ENCODE peak calls at places on chromosome 17, in four cellular contexts. One of them, this sample, is unnamed.
A peak's percentile ranks its signal among the peaks of the same experiment; 100 is the strongest.

GRCh38 chr17:19288453-19288852 is 51.3 kb downstream of the EPN2 start:
- DNase-seq in stomach: no peak
- DNase-seq in astrocyte of the spinal cord: no peak
- DNase-seq in heart left ventricle: no peak
- DNase-seq in this sample: no peak

GRCh38 chr17:2416010-2416734 is 15.3 kb upstream of the MNT start:
- DNase-seq in heart left ventricle: peak; percentile 92
- DNase-seq in astrocyte of the spinal cord: peak; percentile 91
- DNase-seq in stomach: peak; percentile 95
- DNase-seq in this sample: peak; percentile 98

GRCh38 chr17:43401293-43401692 is 2.5 kb downstream of the ARL4D start:
- DNase-seq in stomach: peak; percentile 51
- DNase-seq in heart left ventricle: no peak
- DNase-seq in astrocyte of the spinal cord: peak; percentile 66
- DNase-seq in this sample: peak; percentile 88

GRCh38 chr17:32555611-32556310 is 69.0 kb downstream of the CDK5R1 start:
- DNase-seq in heart left ventricle: no peak
- DNase-seq in stomach: no peak
- DNase-seq in astrocyte of the spinal cord: no peak
- DNase-seq in this sample: no peak

GRCh38 chr17:58219789-58220183 is 731 bp upstream of the MKS1 start:
- DNase-seq in stomach: no peak
- DNase-seq in heart left ventricle: no peak
- DNase-seq in astrocyte of the spinal cord: no peak
- DNase-seq in this sample: no peak

GRCh38 chr17:74870512-74870911 is 2.3 kb downstream of the FDXR start:
- DNase-seq in astrocyte of the spinal cord: no peak
- DNase-seq in heart left ventricle: no peak
- DNase-seq in stomach: no peak
- DNase-seq in this sample: no peak

GRCh38 chr17:74334393-74335039 is 8.5 kb downstream of the KIF19 start:
- DNase-seq in heart left ventricle: no peak
- DNase-seq in astrocyte of the spinal cord: peak; percentile 3
- DNase-seq in stomach: no peak
- DNase-seq in this sample: no peak

GRCh38 chr17:55817273-55817709 is 66.4 kb downstream of the PCTP start:
- DNase-seq in astrocyte of the spinal cord: no peak
- DNase-seq in heart left ventricle: no peak
- DNase-seq in stomach: no peak
- DNase-seq in this sample: no peak

GRCh38 chr17:10217916-10218315 is 19.5 kb upstream of the GAS7 start:
- DNase-seq in heart left ventricle: no peak
- DNase-seq in astrocyte of the spinal cord: no peak
- DNase-seq in stomach: no peak
- DNase-seq in this sample: no peak

GRCh38 chr17:40028595-40028994 is 13.4 kb downstream of the CSF3 start:
- DNase-seq in heart left ventricle: peak; percentile 19
- DNase-seq in stomach: no peak
- DNase-seq in astrocyte of the spinal cord: no peak
- DNase-seq in this sample: no peak

GRCh38 chr17:80281516-80281915 is 20.9 kb downstream of the RNF213 start:
- DNase-seq in astrocyte of the spinal cord: no peak
- DNase-seq in stomach: no peak
- DNase-seq in heart left ventricle: peak; percentile 23
- DNase-seq in this sample: no peak

GRCh38 chr17:80286638-80286960 is 25.9 kb downstream of the RNF213 start:
- DNase-seq in stomach: no peak
- DNase-seq in astrocyte of the spinal cord: no peak
- DNase-seq in heart left ventricle: no peak
- DNase-seq in this sample: no peak

GRCh38 chr17:80284631-80285030 is 24.0 kb downstream of the RNF213 start:
- DNase-seq in stomach: no peak
- DNase-seq in heart left ventricle: peak; percentile 26
- DNase-seq in astrocyte of the spinal cord: no peak
- DNase-seq in this sample: no peak

GRCh38 chr17:80285237-80285920 is 24.7 kb downstream of the RNF213 start:
- DNase-seq in stomach: no peak
- DNase-seq in heart left ventricle: no peak
- DNase-seq in astrocyte of the spinal cord: no peak
- DNase-seq in this sample: no peak

GRCh38 chr17:80283116-80283852 is 22.6 kb downstream of the RNF213 start:
- DNase-seq in stomach: no peak
- DNase-seq in astrocyte of the spinal cord: no peak
- DNase-seq in heart left ventricle: peak; percentile 39
- DNase-seq in this sample: no peak
- TF ChIP-seq CTCF in stomach: no peak
- TF ChIP-seq CTCF in astrocyte of the spinal cord: no peak
- TF ChIP-seq CTCF in heart left ventricle: no peak
- TF ChIP-seq CTCF in this sample: no peak

DNA sequence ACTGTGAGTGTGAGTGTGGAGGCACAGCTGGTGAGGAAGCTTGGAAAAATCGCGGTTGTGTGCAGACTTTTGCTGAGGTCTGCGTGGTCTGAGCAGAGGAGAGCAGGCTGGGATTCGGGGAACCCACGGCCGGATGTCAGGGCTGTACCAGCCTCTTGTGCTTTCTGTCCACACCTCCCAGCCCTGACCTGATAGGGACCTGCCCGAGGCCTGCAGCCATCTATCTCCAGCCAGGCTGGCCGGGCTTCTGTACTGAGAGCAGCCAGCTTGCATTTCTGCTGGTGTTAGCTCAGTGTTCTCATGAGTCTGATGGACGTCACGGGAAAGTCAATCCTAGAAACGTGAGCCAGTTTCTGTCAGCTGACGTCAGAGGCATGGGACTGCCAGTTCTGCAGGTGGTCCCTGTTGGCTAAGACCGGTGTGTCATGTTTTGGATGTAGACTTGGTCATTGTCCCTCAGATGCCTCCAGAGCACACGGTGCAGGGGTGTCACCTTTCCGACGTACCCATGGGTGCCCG is 72.8 kb upstream of the ZNF750 start:
- DNase-seq in stomach: no peak
- DNase-seq in heart left ventricle: no peak
- DNase-seq in astrocyte of the spinal cord: no peak
- DNase-seq in this sample: no peak
- TF ChIP-seq CTCF in stomach: no peak
- TF ChIP-seq CTCF in heart left ventricle: no peak
- TF ChIP-seq CTCF in astrocyte of the spinal cord: no peak
- TF ChIP-seq CTCF in this sample: no peak

GRCh38 chr17:45427181-45427835 is 5.4 kb downstream of the ARHGAP27 start:
- DNase-seq in stomach: no peak
- DNase-seq in astrocyte of the spinal cord: no peak
- DNase-seq in heart left ventricle: no peak
- DNase-seq in this sample: no peak

GRCh38 chr17:45425125-45425983 is 7.3 kb downstream of the ARHGAP27 start:
- DNase-seq in astrocyte of the spinal cord: peak; percentile 68
- DNase-seq in heart left ventricle: peak; percentile 79
- DNase-seq in stomach: peak; percentile 92
- DNase-seq in this sample: no peak

GRCh38 chr17:45424769-45425124 is 7.9 kb downstream of the ARHGAP27 start:
- DNase-seq in astrocyte of the spinal cord: no peak
- DNase-seq in heart left ventricle: no peak
- DNase-seq in stomach: no peak
- DNase-seq in this sample: no peak

GRCh38 chr17:45426561-45426960 is 6.1 kb downstream of the ARHGAP27 start:
- DNase-seq in stomach: no peak
- DNase-seq in heart left ventricle: no peak
- DNase-seq in astrocyte of the spinal cord: no peak
- DNase-seq in this sample: no peak

GRCh38 chr17:45425984-45426413 is 6.7 kb downstream of the ARHGAP27 start:
- DNase-seq in astrocyte of the spinal cord: no peak
- DNase-seq in stomach: no peak
- DNase-seq in heart left ventricle: no peak
- DNase-seq in this sample: no peak
- TF ChIP-seq CTCF in astrocyte of the spinal cord: no peak
- TF ChIP-seq CTCF in stomach: no peak
- TF ChIP-seq CTCF in heart left ventricle: no peak
- TF ChIP-seq CTCF in this sample: no peak

DNA sequence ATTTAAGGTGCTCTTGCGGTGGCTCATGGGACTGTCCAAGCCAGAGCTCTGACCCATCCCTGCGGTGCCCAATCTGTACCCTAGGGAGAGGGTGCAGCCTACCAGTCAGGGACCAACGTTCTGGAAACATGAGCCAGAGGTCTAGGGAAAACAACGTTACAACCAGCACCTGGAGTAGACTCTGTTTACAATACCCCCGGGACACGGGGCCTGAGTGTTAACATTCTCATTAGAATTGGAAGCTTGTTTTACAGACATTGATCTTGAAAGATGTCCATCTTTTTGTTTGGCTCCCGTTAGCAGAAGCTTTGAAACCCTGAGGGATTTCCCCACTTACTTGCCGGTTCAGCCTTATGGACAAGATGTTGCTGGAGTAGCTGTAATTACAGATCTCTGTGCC is 6.9 kb downstream of the WIPI1 start:
- DNase-seq in astrocyte of the spinal cord: no peak
- DNase-seq in heart left ventricle: no peak
- DNase-seq in stomach: no peak
- DNase-seq in this sample: peak; percentile 49
- TF ChIP-seq CTCF in astrocyte of the spinal cord: no peak
- TF ChIP-seq CTCF in heart left ventricle: no peak
- TF ChIP-seq CTCF in stomach: no peak
- TF ChIP-seq CTCF in this sample: no peak

GRCh38 chr17:78769200-78769773 is 12.8 kb downstream of the CYTH1 start:
- DNase-seq in heart left ventricle: no peak
- DNase-seq in stomach: no peak
- DNase-seq in astrocyte of the spinal cord: no peak
- DNase-seq in this sample: no peak
- TF ChIP-seq CTCF in heart left ventricle: no peak
- TF ChIP-seq CTCF in stomach: no peak
- TF ChIP-seq CTCF in astrocyte of the spinal cord: peak; percentile 10
- TF ChIP-seq CTCF in this sample: no peak

GRCh38 chr17:68600123-68600880 is 865 bp downstream of the FAM20A start:
- DNase-seq in heart left ventricle: peak; percentile 84
- DNase-seq in stomach: peak; percentile 72
- DNase-seq in astrocyte of the spinal cord: no peak
- DNase-seq in this sample: peak; percentile 82
- TF ChIP-seq CTCF in heart left ventricle: peak; percentile 34
- TF ChIP-seq CTCF in stomach: no peak
- TF ChIP-seq CTCF in astrocyte of the spinal cord: peak; percentile 5
- TF ChIP-seq CTCF in this sample: no peak